ENCODE peak calls at places on chromosomes 1 and 21, in four cellular contexts. Q is psoas muscle, A is NCI-H1436, U is GM20000. C is an unnamed sample.

GRCh38 chr1:235911876-235912275 is 45.2 kb upstream of the LYST start:
- DNase-seq in Q (no peak), A (no peak), U (no peak), C (no peak)

GRCh38 chr21:41699311-41699710 is 67.5 kb downstream of the RIPK4 start:
- DNase-seq in Q (peak; percentile 11), A (no peak), U (no peak), C (no peak)

GRCh38 chr1:8368956-8369639 is 51.2 kb downstream of the SLC45A1 start:
- DNase-seq in Q (no peak), A (no peak), U (no peak), C (no peak)

GRCh38 chr1:204834329-204834728 is 36.3 kb upstream of the NFASC start:
- DNase-seq in Q (no peak), A (peak; percentile 59), U (no peak), C (no peak)

GRCh38 chr21:36450511-36450910 is 29.4 kb downstream of the CLDN14 start:
- DNase-seq in Q (no peak), A (no peak), U (no peak), C (no peak)

GRCh38 chr1:4710592-4711190 is 56.3 kb downstream of the AJAP1 start:
- DNase-seq in Q (no peak), A (no peak), U (no peak), C (no peak)

GRCh38 chr1:178702141-178702540 is 22.9 kb upstream of the RALGPS2 start:
- DNase-seq in Q (no peak), A (no peak), U (no peak), C (no peak)

GRCh38 chr1:23394664-23395063 is 25.0 kb upstream of the ZNF436 start:
- DNase-seq in Q (peak; percentile 90), A (no peak), U (no peak), C (no peak)

GRCh38 chr1:119081705-119082104 is 58.7 kb downstream of the WARS2 start:
- DNase-seq in Q (no peak), A (no peak), U (no peak), C (no peak)

GRCh38 chr21:45521241-45521640 is 21.0 kb downstream of the SLC19A1 start:
- DNase-seq in Q (no peak), A (no peak), U (no peak), C (no peak)

GRCh38 chr1:27649306-27649635 is 14.3 kb upstream of the FGR start:
- DNase-seq in Q (no peak), A (no peak), U (no peak), C (no peak)

GRCh38 chr1:31182352-31182751 is 57.3 kb downstream of the NKAIN1 start:
- DNase-seq in Q (peak; percentile 94), A (peak; percentile 67), U (peak; percentile 84), C (no peak)

GRCh38 chr1:172671591-172671990 is 12.7 kb downstream of the FASLG start:
- DNase-seq in Q (no peak), A (no peak), U (no peak), C (no peak)

GRCh38 chr1:202009326-202010031 is 908 bp upstream of the ELF3 start:
- DNase-seq in Q (peak; percentile 64), A (peak; percentile 87), U (peak; percentile 76), C (peak; percentile 25)

GRCh38 chr1:203720253-203720652 is 44.7 kb upstream of the LAX1 start:
- DNase-seq in Q (no peak), A (no peak), U (no peak), C (no peak)

GRCh38 chr1:202034683-202035462 is 24.5 kb downstream of the ELF3 start:
- DNase-seq in Q (peak; percentile 84), A (peak; percentile 98), U (peak; percentile 48), C (peak; percentile 35)

C was measured in GM12878.